ENCODE peak calls at places on chromosome 12, in seven cellular contexts. One of them, this sample, is unnamed.

GRCh38 chr12:69569236-69569635 is 16.0 kb upstream of the CCT2 start:
- DNase-seq in endothelial cell: no peak
- DNase-seq in WTC11: no peak
- DNase-seq in GM12864: no peak
- DNase-seq in GM12865: no peak
- DNase-seq in MCF 10A: peak; percentile 46
- DNase-seq in activated B cell treated with CpG ODN at 0.5 μM for 24 hours: no peak
- DNase-seq in this sample: no peak

GRCh38 chr12:101698782-101699347 is 1.4 kb downstream of the CHPT1 start:
- DNase-seq in endothelial cell: no peak
- DNase-seq in GM12864: no peak
- DNase-seq in activated B cell treated with CpG ODN at 0.5 μM for 24 hours: no peak
- DNase-seq in MCF 10A: peak; percentile 6
- DNase-seq in WTC11: no peak
- DNase-seq in GM12865: no peak
- DNase-seq in this sample: no peak

GRCh38 chr12:13144266-13144828 is 40.9 kb upstream of the GSG1 start:
- DNase-seq in MCF 10A: no peak
- DNase-seq in WTC11: no peak
- DNase-seq in endothelial cell: no peak
- DNase-seq in GM12865: no peak
- DNase-seq in GM12864: no peak
- DNase-seq in activated B cell treated with CpG ODN at 0.5 μM for 24 hours: no peak
- DNase-seq in this sample: no peak

GRCh38 chr12:32159925-32160324 is 53.3 kb downstream of the BICD1 start:
- DNase-seq in endothelial cell: no peak
- DNase-seq in GM12865: no peak
- DNase-seq in MCF 10A: no peak
- DNase-seq in activated B cell treated with CpG ODN at 0.5 μM for 24 hours: no peak
- DNase-seq in WTC11: no peak
- DNase-seq in GM12864: no peak
- DNase-seq in this sample: no peak

GRCh38 chr12:47752552-47752951 is 6.1 kb downstream of the RAPGEF3 start:
- DNase-seq in activated B cell treated with CpG ODN at 0.5 μM for 24 hours: no peak
- DNase-seq in GM12864: no peak
- DNase-seq in endothelial cell: no peak
- DNase-seq in GM12865: no peak
- DNase-seq in MCF 10A: peak; percentile 73
- DNase-seq in WTC11: no peak
- DNase-seq in this sample: no peak

GRCh38 chr12:66323017-66323416 is 20.7 kb downstream of the HELB start:
- DNase-seq in GM12864: no peak
- DNase-seq in GM12865: no peak
- DNase-seq in activated B cell treated with CpG ODN at 0.5 μM for 24 hours: no peak
- DNase-seq in MCF 10A: no peak
- DNase-seq in endothelial cell: no peak
- DNase-seq in WTC11: no peak
- DNase-seq in this sample: no peak

GRCh38 chr12:89051065-89051677 is 301.1 kb downstream of the DUSP6 start:
- DNase-seq in activated B cell treated with CpG ODN at 0.5 μM for 24 hours: no peak
- DNase-seq in endothelial cell: peak; percentile 44
- DNase-seq in GM12864: no peak
- DNase-seq in GM12865: peak; percentile 56
- DNase-seq in WTC11: no peak
- DNase-seq in MCF 10A: peak; percentile 80
- DNase-seq in this sample: no peak

GRCh38 chr12:26810330-26810729 is 22.7 kb downstream of the ITPR2 start:
- DNase-seq in WTC11: peak; percentile 22
- DNase-seq in GM12864: no peak
- DNase-seq in MCF 10A: peak; percentile 61
- DNase-seq in endothelial cell: peak; percentile 15
- DNase-seq in GM12865: no peak
- DNase-seq in activated B cell treated with CpG ODN at 0.5 μM for 24 hours: no peak
- DNase-seq in this sample: no peak

GRCh38 chr12:56261503-56262230 is 3.5 kb upstream of the ANKRD52 start:
- DNase-seq in GM12865: no peak
- DNase-seq in endothelial cell: no peak
- DNase-seq in MCF 10A: peak; percentile 64
- DNase-seq in GM12864: no peak
- DNase-seq in WTC11: no peak
- DNase-seq in activated B cell treated with CpG ODN at 0.5 μM for 24 hours: no peak
- DNase-seq in this sample: no peak

GRCh38 chr12:75116611-75117010 is 93.0 kb downstream of the KCNC2 start:
- DNase-seq in GM12865: no peak
- DNase-seq in MCF 10A: no peak
- DNase-seq in activated B cell treated with CpG ODN at 0.5 μM for 24 hours: no peak
- DNase-seq in WTC11: no peak
- DNase-seq in endothelial cell: no peak
- DNase-seq in GM12864: no peak
- DNase-seq in this sample: no peak

GRCh38 chr12:18752947-18753346 is 15.0 kb downstream of the CAPZA3 start:
- DNase-seq in WTC11: no peak
- DNase-seq in activated B cell treated with CpG ODN at 0.5 μM for 24 hours: no peak
- DNase-seq in GM12865: no peak
- DNase-seq in endothelial cell: no peak
- DNase-seq in MCF 10A: no peak
- DNase-seq in GM12864: no peak
- DNase-seq in this sample: no peak

GRCh38 chr12:88339966-88340365 is 197.9 kb downstream of the TMTC3 start:
- DNase-seq in MCF 10A: peak; percentile 45
- DNase-seq in WTC11: no peak
- DNase-seq in GM12865: no peak
- DNase-seq in activated B cell treated with CpG ODN at 0.5 μM for 24 hours: no peak
- DNase-seq in endothelial cell: no peak
- DNase-seq in GM12864: no peak
- DNase-seq in this sample: no peak

GRCh38 chr12:129169928-129170327 is 316.6 kb downstream of the GLT1D1 start:
- DNase-seq in GM12864: no peak
- DNase-seq in activated B cell treated with CpG ODN at 0.5 μM for 24 hours: no peak
- DNase-seq in GM12865: no peak
- DNase-seq in MCF 10A: no peak
- DNase-seq in WTC11: no peak
- DNase-seq in endothelial cell: no peak
- DNase-seq in this sample: no peak

GRCh38 chr12:103705927-103706326 is 118.9 kb downstream of the STAB2 start:
- DNase-seq in endothelial cell: peak; percentile 7
- DNase-seq in GM12864: no peak
- DNase-seq in activated B cell treated with CpG ODN at 0.5 μM for 24 hours: no peak
- DNase-seq in MCF 10A: peak; percentile 6
- DNase-seq in GM12865: no peak
- DNase-seq in WTC11: no peak
- DNase-seq in this sample: no peak

GRCh38 chr12:30862486-30862885 is 64.1 kb upstream of the TSPAN11 start:
- DNase-seq in WTC11: no peak
- DNase-seq in activated B cell treated with CpG ODN at 0.5 μM for 24 hours: no peak
- DNase-seq in endothelial cell: no peak
- DNase-seq in GM12864: no peak
- DNase-seq in MCF 10A: no peak
- DNase-seq in GM12865: no peak
- DNase-seq in this sample: no peak

GRCh38 chr12:131128556-131128955 is 174.8 kb downstream of the ADGRD1 start:
- DNase-seq in endothelial cell: no peak
- DNase-seq in WTC11: no peak
- DNase-seq in GM12864: no peak
- DNase-seq in activated B cell treated with CpG ODN at 0.5 μM for 24 hours: no peak
- DNase-seq in MCF 10A: no peak
- DNase-seq in GM12865: no peak
- DNase-seq in this sample: no peak

GRCh38 chr12:129789921-129790320 is 113.9 kb downstream of the TMEM132D start:
- DNase-seq in GM12864: no peak
- DNase-seq in WTC11: no peak
- DNase-seq in GM12865: no peak
- DNase-seq in activated B cell treated with CpG ODN at 0.5 μM for 24 hours: no peak
- DNase-seq in MCF 10A: no peak
- DNase-seq in endothelial cell: no peak
- DNase-seq in this sample: no peak

DNA sequence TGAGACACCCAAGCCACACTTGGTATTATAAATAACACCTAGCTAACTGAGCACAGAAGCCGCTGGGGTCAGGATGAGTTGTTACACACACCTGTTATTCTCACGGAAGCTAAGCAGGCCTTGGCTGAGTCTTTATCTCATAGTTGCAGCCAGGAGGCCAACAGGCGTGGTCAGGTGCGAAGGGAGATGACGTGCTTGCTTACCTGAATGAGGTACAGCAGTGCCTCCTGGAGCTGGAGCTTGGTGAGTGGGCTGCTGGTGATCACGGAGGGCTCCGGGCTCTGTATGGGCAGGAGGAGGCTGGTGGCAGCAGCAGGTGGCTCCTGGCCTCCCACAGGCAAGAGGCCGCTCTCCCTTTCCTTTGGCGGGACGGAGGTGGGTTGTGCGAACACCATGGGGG is 30.4 kb upstream of the CACNA2D4 start:
- DNase-seq in GM12865: no peak
- DNase-seq in MCF 10A: no peak
- DNase-seq in endothelial cell: no peak
- DNase-seq in activated B cell treated with CpG ODN at 0.5 μM for 24 hours: no peak
- DNase-seq in GM12864: no peak
- DNase-seq in WTC11: no peak
- DNase-seq in this sample: no peak
- TF ChIP-seq CTCF in GM12865: no peak
- TF ChIP-seq CTCF in MCF 10A: no peak
- TF ChIP-seq CTCF in endothelial cell: no peak
- TF ChIP-seq CTCF in activated B cell treated with CpG ODN at 0.5 μM for 24 hours: no peak
- TF ChIP-seq CTCF in GM12864: no peak
- TF ChIP-seq CTCF in WTC11: no peak
- TF ChIP-seq CTCF in this sample: no peak

GRCh38 chr12:49543914-49544815 is 5.3 kb downstream of the KCNH3 start:
- DNase-seq in WTC11: peak; percentile 47
- DNase-seq in endothelial cell: no peak
- DNase-seq in GM12865: no peak
- DNase-seq in activated B cell treated with CpG ODN at 0.5 μM for 24 hours: no peak
- DNase-seq in GM12864: no peak
- DNase-seq in MCF 10A: no peak
- DNase-seq in this sample: no peak

GRCh38 chr12:49547090-49547690 is 8.4 kb downstream of the KCNH3 start:
- DNase-seq in activated B cell treated with CpG ODN at 0.5 μM for 24 hours: no peak
- DNase-seq in MCF 10A: no peak
- DNase-seq in WTC11: no peak
- DNase-seq in GM12865: no peak
- DNase-seq in GM12864: no peak
- DNase-seq in endothelial cell: no peak
- DNase-seq in this sample: no peak

GRCh38 chr12:49548481-49548821 is 9.6 kb downstream of the KCNH3 start:
- DNase-seq in activated B cell treated with CpG ODN at 0.5 μM for 24 hours: no peak
- DNase-seq in GM12865: no peak
- DNase-seq in GM12864: no peak
- DNase-seq in endothelial cell: no peak
- DNase-seq in MCF 10A: no peak
- DNase-seq in WTC11: no peak
- DNase-seq in this sample: no peak

GRCh38 chr12:49545815-49546214 is 7.0 kb downstream of the KCNH3 start:
- DNase-seq in GM12864: no peak
- DNase-seq in WTC11: no peak
- DNase-seq in activated B cell treated with CpG ODN at 0.5 μM for 24 hours: no peak
- DNase-seq in GM12865: no peak
- DNase-seq in endothelial cell: no peak
- DNase-seq in MCF 10A: no peak
- DNase-seq in this sample: no peak

GRCh38 chr12:49546481-49546880 is 7.7 kb downstream of the KCNH3 start:
- DNase-seq in MCF 10A: no peak
- DNase-seq in activated B cell treated with CpG ODN at 0.5 μM for 24 hours: no peak
- DNase-seq in GM12864: no peak
- DNase-seq in WTC11: no peak
- DNase-seq in GM12865: no peak
- DNase-seq in endothelial cell: no peak
- DNase-seq in this sample: no peak
- TF ChIP-seq CTCF in MCF 10A: no peak
- TF ChIP-seq CTCF in activated B cell treated with CpG ODN at 0.5 μM for 24 hours: no peak
- TF ChIP-seq CTCF in GM12864: no peak
- TF ChIP-seq CTCF in WTC11: no peak
- TF ChIP-seq CTCF in GM12865: no peak
- TF ChIP-seq CTCF in endothelial cell: no peak
- TF ChIP-seq CTCF in this sample: no peak

GRCh38 chr12:67388331-67389163 is 119.4 kb downstream of the CAND1 start:
- DNase-seq in WTC11: no peak
- DNase-seq in MCF 10A: no peak
- DNase-seq in activated B cell treated with CpG ODN at 0.5 μM for 24 hours: no peak
- DNase-seq in GM12865: no peak
- DNase-seq in GM12864: no peak
- DNase-seq in endothelial cell: peak; percentile 16
- DNase-seq in this sample: no peak
- TF ChIP-seq CTCF in WTC11: no peak
- TF ChIP-seq CTCF in MCF 10A: no peak
- TF ChIP-seq CTCF in activated B cell treated with CpG ODN at 0.5 μM for 24 hours: no peak
- TF ChIP-seq CTCF in GM12865: no peak
- TF ChIP-seq CTCF in GM12864: peak; percentile 26
- TF ChIP-seq CTCF in endothelial cell: peak; percentile 72
- TF ChIP-seq CTCF in this sample: no peak

GRCh38 chr12:24851341-24851740 is 97.6 kb downstream of the BCAT1 start:
- DNase-seq in WTC11: no peak
- DNase-seq in GM12865: no peak
- DNase-seq in MCF 10A: no peak
- DNase-seq in endothelial cell: no peak
- DNase-seq in activated B cell treated with CpG ODN at 0.5 μM for 24 hours: no peak
- DNase-seq in GM12864: no peak
- DNase-seq in this sample: no peak

GRCh38 chr12:24853094-24853493 is 95.8 kb downstream of the BCAT1 start:
- DNase-seq in WTC11: no peak
- DNase-seq in MCF 10A: no peak
- DNase-seq in endothelial cell: no peak
- DNase-seq in GM12864: no peak
- DNase-seq in GM12865: no peak
- DNase-seq in activated B cell treated with CpG ODN at 0.5 μM for 24 hours: no peak
- DNase-seq in this sample: no peak

GRCh38 chr12:24853588-24853987 is 95.3 kb downstream of the BCAT1 start:
- DNase-seq in GM12864: no peak
- DNase-seq in activated B cell treated with CpG ODN at 0.5 μM for 24 hours: no peak
- DNase-seq in MCF 10A: peak; percentile 46
- DNase-seq in GM12865: no peak
- DNase-seq in endothelial cell: no peak
- DNase-seq in WTC11: no peak
- DNase-seq in this sample: no peak

GRCh38 chr12:24851816-24852337 is 97.0 kb downstream of the BCAT1 start:
- DNase-seq in activated B cell treated with CpG ODN at 0.5 μM for 24 hours: no peak
- DNase-seq in MCF 10A: no peak
- DNase-seq in GM12864: no peak
- DNase-seq in endothelial cell: no peak
- DNase-seq in GM12865: no peak
- DNase-seq in WTC11: no peak
- DNase-seq in this sample: no peak

GRCh38 chr12:24852420-24852819 is 96.5 kb downstream of the BCAT1 start:
- DNase-seq in endothelial cell: no peak
- DNase-seq in GM12865: no peak
- DNase-seq in WTC11: no peak
- DNase-seq in MCF 10A: no peak
- DNase-seq in activated B cell treated with CpG ODN at 0.5 μM for 24 hours: no peak
- DNase-seq in GM12864: no peak
- DNase-seq in this sample: no peak
- TF ChIP-seq CTCF in endothelial cell: peak; percentile 72
- TF ChIP-seq CTCF in GM12865: peak; percentile 4
- TF ChIP-seq CTCF in WTC11: no peak
- TF ChIP-seq CTCF in MCF 10A: peak; percentile 42
- TF ChIP-seq CTCF in activated B cell treated with CpG ODN at 0.5 μM for 24 hours: no peak
- TF ChIP-seq CTCF in GM12864: peak; percentile 16
- TF ChIP-seq CTCF in this sample: peak; percentile 34

GRCh38 chr12:40312982-40313576 is 88.3 kb downstream of the LRRK2 start:
- DNase-seq in WTC11: no peak
- DNase-seq in endothelial cell: no peak
- DNase-seq in GM12865: peak; percentile 26
- DNase-seq in activated B cell treated with CpG ODN at 0.5 μM for 24 hours: no peak
- DNase-seq in MCF 10A: peak; percentile 34
- DNase-seq in GM12864: no peak
- DNase-seq in this sample: no peak
- TF ChIP-seq CTCF in WTC11: no peak
- TF ChIP-seq CTCF in endothelial cell: peak; percentile 45
- TF ChIP-seq CTCF in GM12865: peak; percentile 23
- TF ChIP-seq CTCF in activated B cell treated with CpG ODN at 0.5 μM for 24 hours: peak; percentile 60
- TF ChIP-seq CTCF in MCF 10A: peak; percentile 61
- TF ChIP-seq CTCF in GM12864: peak; percentile 19
- TF ChIP-seq CTCF in this sample: peak; percentile 31

GRCh38 chr12:64610660-64611429 is 550 bp downstream of the RASSF3 start:
- DNase-seq in GM12864: no peak
- DNase-seq in activated B cell treated with CpG ODN at 0.5 μM for 24 hours: peak; percentile 81
- DNase-seq in WTC11: peak; percentile 73
- DNase-seq in MCF 10A: peak; percentile 52
- DNase-seq in GM12865: peak; percentile 93
- DNase-seq in endothelial cell: peak; percentile 64
- DNase-seq in this sample: peak; percentile 49
- TF ChIP-seq CTCF in GM12864: no peak
- TF ChIP-seq CTCF in activated B cell treated with CpG ODN at 0.5 μM for 24 hours: no peak
- TF ChIP-seq CTCF in WTC11: no peak
- TF ChIP-seq CTCF in MCF 10A: no peak
- TF ChIP-seq CTCF in GM12865: no peak
- TF ChIP-seq CTCF in endothelial cell: no peak
- TF ChIP-seq CTCF in this sample: no peak